ENCODE peak calls at places on chromosomes 6 and 20, in five cellular contexts. Q, J, O, S and T are unnamed samples.

GRCh38 chr6:17211101-17211500 is 70.1 kb upstream of the RBM24 start:
- ATAC-seq in Q (no peak), J (no peak), O (no peak), S (no peak), T (no peak)

GRCh38 chr20:62770111-62770910 is 26.0 kb upstream of the MRGBP start:
- ATAC-seq in Q (no peak), J (no peak), O (peak), S (no peak), T (no peak)

GRCh38 chr6:116022841-116023380 is 37.8 kb downstream of the FRK start:
- ATAC-seq in Q (no peak), J (no peak), O (no peak), S (no peak), T (no peak)

GRCh38 chr6:143596857-143597256 is 80.9 kb upstream of the PHACTR2 start:
- ATAC-seq in Q (no peak), J (no peak), O (no peak), S (no peak), T (no peak)

GRCh38 chr6:113381957-113382356 is 475.2 kb upstream of the MARCKS start:
- ATAC-seq in Q (no peak), J (no peak), O (no peak), S (no peak), T (no peak)

GRCh38 chr6:168574075-168574698 is 133.2 kb downstream of the SMOC2 start:
- ATAC-seq in Q (no peak), J (peak), O (no peak), S (no peak), T (no peak)

GRCh38 chr6:123898669-123899068 is 95.0 kb downstream of the NKAIN2 start:
- ATAC-seq in Q (no peak), J (no peak), O (no peak), S (no peak), T (no peak)

GRCh38 chr20:30815577-30816181 is 441.8 kb upstream of the DEFB115 start:
- ATAC-seq in Q (no peak), J (peak), O (peak), S (no peak), T (no peak)

GRCh38 chr6:129500958-129501381 is 209.0 kb downstream of the ARHGAP18 start:
- ATAC-seq in Q (no peak), J (no peak), O (no peak), S (no peak), T (peak)

GRCh38 chr6:167737205-167737830 is 89.4 kb upstream of the AFDN start:
- ATAC-seq in Q (no peak), J (no peak), O (peak), S (no peak), T (no peak)

GRCh38 chr6:37221585-37222124 is 35.9 kb upstream of the TBC1D22B start:
- ATAC-seq in Q (no peak), J (no peak), O (no peak), S (no peak), T (no peak)

GRCh38 chr6:168319279-168320051 is at the start of gene DACT2:
- ATAC-seq in Q (no peak), J (no peak), O (no peak), S (no peak), T (no peak)

GRCh38 chr20:46222521-46223007 is 85.7 kb downstream of the CDH22 start:
- ATAC-seq in Q (no peak), J (no peak), O (no peak), S (no peak), T (no peak)

GRCh38 chr6:87628424-87628823 is 38.5 kb downstream of the ORC3 start:
- ATAC-seq in Q (no peak), J (no peak), O (no peak), S (no peak), T (no peak)

GRCh38 chr6:53564401-53565065 is 19.6 kb upstream of the GCLC start:
- ATAC-seq in Q (no peak), J (no peak), O (no peak), S (no peak), T (no peak)

GRCh38 chr6:138586638-138587037 is 87.3 kb upstream of the NHSL1 start:
- ATAC-seq in Q (no peak), J (no peak), O (no peak), S (no peak), T (no peak)

GRCh38 chr6:99745651-99746050 is 139.0 kb downstream of the PRDM13 start:
- ATAC-seq in Q (no peak), J (no peak), O (no peak), S (no peak), T (no peak)

GRCh38 chr6:47195251-47195650 is 114.5 kb downstream of the TNFRSF21 start:
- ATAC-seq in Q (no peak), J (no peak), O (no peak), S (no peak), T (no peak)

GRCh38 chr20:41234546-41234945 is 83.0 kb downstream of the ZHX3 start:
- ATAC-seq in Q (no peak), J (no peak), O (no peak), S (no peak), T (no peak)

GRCh38 chr6:140061422-140062041 is 687.1 kb upstream of the CITED2 start:
- ATAC-seq in Q (no peak), J (no peak), O (no peak), S (no peak), T (no peak)